ENCODE peak calls at places on chromosomes 16 and 17, in four cellular contexts. N, W, Q and M are unnamed samples.
A peak's percentile ranks its signal among the peaks of the same experiment; 100 is the strongest.

GRCh38 chr17:385195-385835 is 32.7 kb upstream of the RPH3AL start:
- DNase-seq in N (peak; percentile 14), W (no peak), Q (no peak), M (no peak)

GRCh38 chr17:6686026-6686425 is 27.1 kb downstream of the SLC13A5 start:
- DNase-seq in N (no peak), W (no peak), Q (no peak), M (no peak)

GRCh38 chr17:9298776-9299295 is 276.8 kb downstream of the STX8 start:
- DNase-seq in N (no peak), W (no peak), Q (no peak), M (no peak)

GRCh38 chr17:27239046-27239445 is 54.9 kb upstream of the WSB1 start:
- DNase-seq in N (no peak), W (no peak), Q (no peak), M (no peak)

GRCh38 chr16:78058165-78058564 is 35.8 kb downstream of the CLEC3A start:
- DNase-seq in N (no peak), W (no peak), Q (no peak), M (no peak)

GRCh38 chr17:82961366-82962162 is 117.8 kb upstream of the METRNL start:
- DNase-seq in N (no peak), W (no peak), Q (no peak), M (no peak)

GRCh38 chr16:88618182-88618955 is 20.0 kb upstream of the IL17C start:
- DNase-seq in N (no peak), W (no peak), Q (no peak), M (no peak)

GRCh38 chr17:78121801-78122220 is 6.7 kb downstream of the TMC6 start:
- DNase-seq in N (no peak), W (no peak), Q (no peak), M (no peak)

GRCh38 chr17:9468937-9469336 is 106.7 kb downstream of the STX8 start:
- DNase-seq in N (no peak), W (no peak), Q (no peak), M (no peak)

GRCh38 chr16:87490091-87490798 is 2.6 kb downstream of the ZCCHC14 start:
- DNase-seq in N (peak; percentile 31), W (no peak), Q (no peak), M (no peak)

GRCh38 chr17:50181155-50181554 is 15.3 kb downstream of the SGCA start:
- DNase-seq in N (no peak), W (no peak), Q (no peak), M (no peak)

GRCh38 chr17:60248618-60249516 is 99.1 kb downstream of the CA4 start:
- DNase-seq in N (no peak), W (no peak), Q (no peak), M (no peak)

GRCh38 chr16:2831203-2831602 is 1.1 kb downstream of the ZG16B start:
- DNase-seq in N (no peak), W (no peak), Q (no peak), M (no peak)

GRCh38 chr16:86590501-86591144 is 12.3 kb downstream of the FOXL1 start:
- DNase-seq in N (no peak), W (no peak), Q (no peak), M (no peak)

GRCh38 chr17:45841883-45842525 is 2.7 kb upstream of the SPPL2C start:
- DNase-seq in N (no peak), W (no peak), Q (no peak), M (no peak)

GRCh38 chr17:21545051-21545450 is 147.3 kb upstream of the KCNJ18 start:
- DNase-seq in N (no peak), W (no peak), Q (no peak), M (no peak)

GRCh38 chr17:68351395-68351794 is 60.1 kb downstream of the ARSG start:
- DNase-seq in N (no peak), W (no peak), Q (no peak), M (no peak)

GRCh38 chr17:8003594-8004181 is 1.3 kb downstream of the GUCY2D start:
- DNase-seq in N (no peak), W (no peak), Q (no peak), M (no peak)

GRCh38 chr16:87824991-87825841 is 44.1 kb downstream of the SLC7A5 start:
- DNase-seq in N (no peak), W (no peak), Q (no peak), M (no peak)

GRCh38 chr17:79549111-79549915 is 61.5 kb downstream of the RBFOX3 start:
- DNase-seq in N (no peak), W (no peak), Q (no peak), M (no peak)

GRCh38 chr16:11109551-11109950 is 146.5 kb downstream of the SOCS1 start:
- DNase-seq in N (no peak), W (no peak), Q (no peak), M (no peak)

GRCh38 chr17:67520282-67520906 is 143.3 kb downstream of the PITPNC1 start:
- DNase-seq in N (no peak), W (no peak), Q (no peak), M (no peak)

GRCh38 chr17:72135546-72136325 is 14.9 kb downstream of the SOX9 start:
- DNase-seq in N (no peak), W (no peak), Q (no peak), M (no peak)

GRCh38 chr17:4087911-4088693 is 54.7 kb downstream of the ZZEF1 start:
- DNase-seq in N (no peak), W (no peak), Q (no peak), M (no peak)

GRCh38 chr16:64437706-64438329 is 684.0 kb downstream of the CDH11 start:
- DNase-seq in N (no peak), W (no peak), Q (no peak), M (no peak)

GRCh38 chr16:72108353-72109102 is 14.9 kb downstream of the DHX38 start:
- DNase-seq in N (no peak), W (no peak), Q (no peak), M (no peak)

GRCh38 chr16:11805556-11805955 is 8.5 kb upstream of the ZC3H7A start:
- DNase-seq in N (no peak), W (no peak), Q (no peak), M (no peak)

GRCh38 chr16:80147021-80147680 is 393.6 kb upstream of the DYNLRB2 start:
- DNase-seq in N (no peak), W (no peak), Q (no peak), M (no peak)

GRCh38 chr16:14500791-14501190 is 129.3 kb downstream of the PARN start:
- DNase-seq in N (no peak), W (no peak), Q (no peak), M (no peak)

GRCh38 chr17:50421308-50422031 is 4.5 kb upstream of the ACSF2 start:
- DNase-seq in N (no peak), W (no peak), Q (no peak), M (no peak)

GRCh38 chr16:7246578-7246977 is 86.1 kb upstream of the RBFOX1 start:
- DNase-seq in N (no peak), W (no peak), Q (no peak), M (no peak)

GRCh38 chr16:31710880-31711279 is 162.7 kb upstream of the ZNF267 start:
- DNase-seq in N (no peak), W (no peak), Q (no peak), M (no peak)

GRCh38 chr16:31713071-31713944 is 160.3 kb upstream of the ZNF267 start:
- DNase-seq in N (peak; percentile 92), W (peak; percentile 86), Q (peak; percentile 50), M (peak; percentile 89)

GRCh38 chr16:31712064-31712540 is 161.5 kb upstream of the ZNF267 start:
- DNase-seq in N (no peak), W (no peak), Q (no peak), M (no peak)

GRCh38 chr16:31710134-31710533 is 163.5 kb upstream of the ZNF267 start:
- DNase-seq in N (no peak), W (no peak), Q (no peak), M (no peak)

GRCh38 chr16:31711344-31711845 is 162.2 kb upstream of the ZNF267 start:
- DNase-seq in N (no peak), W (no peak), Q (no peak), M (no peak)
- TF ChIP-seq CTCF in N (no peak), W (no peak), Q (peak; percentile 12), M (no peak)

GRCh38 chr16:49854227-49855203 is 1.4 kb downstream of the ZNF423 start:
- DNase-seq in N (no peak), W (no peak), Q (no peak), M (no peak)
- TF ChIP-seq CTCF in N (no peak), W (no peak), Q (no peak), M (no peak)

GRCh38 chr17:17425005-17425404 is 51.8 kb upstream of the MED9 start:
- DNase-seq in N (no peak), W (no peak), Q (no peak), M (no peak)
- TF ChIP-seq CTCF in N (no peak), W (no peak), Q (no peak), M (no peak)

GRCh38 chr17:28686296-28686695 is 24.3 kb downstream of the SUPT6H start:
- DNase-seq in N (no peak), W (no peak), Q (no peak), M (no peak)

GRCh38 chr17:28685366-28685765 is 23.4 kb downstream of the SUPT6H start:
- DNase-seq in N (no peak), W (no peak), Q (no peak), M (no peak)

GRCh38 chr17:28682655-28683054 is 20.6 kb downstream of the SUPT6H start:
- DNase-seq in N (no peak), W (no peak), Q (no peak), M (no peak)

GRCh38 chr17:28688481-28688880 is 23.2 kb downstream of the PROCA1 start:
- DNase-seq in N (no peak), W (no peak), Q (no peak), M (no peak)

GRCh38 chr17:28684963-28685362 is 23.0 kb downstream of the SUPT6H start:
- DNase-seq in N (no peak), W (no peak), Q (peak; percentile 43), M (no peak)
- TF ChIP-seq CTCF in N (no peak), W (no peak), Q (peak; percentile 49), M (no peak)

DNA sequence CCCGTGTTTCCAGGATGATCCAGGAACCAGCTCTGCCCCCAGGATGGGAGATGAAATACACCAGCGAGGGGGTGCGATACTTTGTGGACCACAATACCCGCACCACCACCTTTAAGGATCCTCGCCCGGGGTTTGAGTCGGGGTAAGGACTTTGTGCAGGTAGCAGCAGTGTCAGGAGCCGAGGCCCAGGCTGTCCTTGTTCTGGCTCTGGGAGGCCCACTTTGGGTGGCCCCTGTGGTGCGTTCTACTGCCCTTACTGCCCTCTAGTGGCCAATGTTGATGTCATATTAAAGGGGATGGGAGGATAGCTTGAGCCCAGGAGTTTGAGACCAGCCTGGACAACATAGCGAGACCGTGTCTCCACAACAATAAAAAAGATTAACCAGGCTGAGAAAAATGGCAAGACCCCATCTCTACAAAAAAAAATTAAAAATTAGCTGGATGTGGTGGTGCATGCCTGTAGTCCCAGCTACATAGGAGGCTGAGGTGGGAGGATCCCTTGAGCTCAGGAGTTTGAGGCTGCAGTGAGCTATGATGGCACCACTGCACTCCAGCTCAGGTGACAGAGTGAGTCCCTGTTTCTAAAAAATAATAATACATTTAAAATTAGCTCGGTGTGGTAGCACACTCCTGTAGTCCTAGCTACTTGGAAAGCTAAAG is 20.9 kb upstream of the CLEC18A start:
- DNase-seq in N (peak; percentile 52), W (peak; percentile 12), Q (no peak), M (peak; percentile 20)
- TF ChIP-seq CTCF in N (peak; percentile 70), W (peak; percentile 80), Q (peak; percentile 77), M (peak; percentile 70)

DNA sequence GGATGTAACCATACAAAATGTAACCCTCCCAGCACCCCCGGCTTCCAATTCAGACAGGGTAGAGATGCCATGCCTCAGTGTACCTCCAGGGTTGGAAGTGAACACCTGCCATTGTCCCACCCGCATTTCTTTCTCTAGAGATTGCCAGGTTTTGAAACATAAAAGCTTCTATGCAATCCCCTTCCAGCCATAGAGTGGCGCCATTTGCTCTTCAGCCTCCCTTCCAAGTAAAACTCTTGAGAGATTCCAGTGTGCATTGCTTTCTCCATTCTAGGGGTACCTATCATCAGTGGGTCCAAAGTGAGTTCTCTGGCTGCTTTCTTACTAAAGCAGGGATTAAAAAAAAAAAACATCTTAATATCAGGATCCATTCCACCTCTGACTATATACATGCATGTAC is 133.1 kb upstream of the RPL38 start:
- DNase-seq in N (no peak), W (no peak), Q (no peak), M (no peak)
- TF ChIP-seq CTCF in N (no peak), W (no peak), Q (no peak), M (no peak)